ENCODE peak calls at places on chromosomes 7 and 10, in eight cellular contexts. O is BJ, N is body of pancreas, A is cardiac muscle cell, R is A673, K is HCT116, G is mucosa of descending colon, H is AG04450. W is an unnamed sample.

GRCh38 chr10:125190414-125190813 is 30.1 kb upstream of the CTBP2 start:
- DNase-seq in K (no peak), N (no peak), H (no peak), O (no peak), G (no peak), A (no peak), R (no peak), W (no peak)

GRCh38 chr10:7846591-7846990 is 28.3 kb downstream of the TAF3 start:
- DNase-seq in G (no peak), A (no peak), H (no peak), O (no peak), R (no peak), K (no peak), N (no peak), W (no peak)

GRCh38 chr7:116271980-116272886 is 61.9 kb downstream of the TES start:
- DNase-seq in R (peak), H (peak), K (peak), A (peak), G (no peak), O (peak), N (peak), W (peak)

GRCh38 chr7:108581655-108582491 is 12.2 kb downstream of the DNAJB9 start:
- DNase-seq in A (peak), G (no peak), K (no peak), O (peak), R (no peak), N (no peak), H (no peak), W (peak)

GRCh38 chr10:131141645-131142445 is 169.7 kb downstream of the TCERG1L start:
- DNase-seq in A (no peak), R (no peak), G (no peak), H (no peak), O (no peak), N (no peak), K (no peak), W (no peak)

GRCh38 chr10:126939706-126940105 is 34.5 kb downstream of the DOCK1 start:
- DNase-seq in G (no peak), A (no peak), N (no peak), K (no peak), O (no peak), H (no peak), R (no peak), W (no peak)

GRCh38 chr7:39733881-39734571 is 110.7 kb downstream of the RALA start:
- DNase-seq in N (no peak), H (peak), R (peak), A (peak), G (no peak), K (no peak), O (peak), W (peak)

GRCh38 chr7:108311446-108312168 is 144.6 kb downstream of the NRCAM start:
- DNase-seq in K (no peak), A (peak), O (no peak), G (no peak), R (peak), N (no peak), H (no peak), W (no peak)

GRCh38 chr7:74454948-74455804 is 1.5 kb downstream of the GTF2IRD1 start:
- DNase-seq in G (peak), A (no peak), N (peak), R (no peak), K (no peak), O (no peak), H (no peak), W (no peak)

GRCh38 chr10:29588640-29589421 is 45.9 kb downstream of the SVIL start:
- DNase-seq in R (peak), H (no peak), O (no peak), A (peak), G (no peak), N (no peak), K (no peak), W (no peak)

GRCh38 chr10:132387723-132388210 is 9.2 kb upstream of the PWWP2B start:
- DNase-seq in G (peak), H (no peak), A (peak), K (no peak), R (peak), N (peak), O (no peak), W (no peak)
- H3K4me3 ChIP-seq in G (no peak), H (no peak), A (no peak), K (no peak), R (no peak), N (no peak), O (no peak), W (no peak)

GRCh38 chr7:152436279-152437147 is 710 bp upstream of the KMT2C start:
- DNase-seq in H (peak), K (peak), R (peak), O (peak), G (peak), N (peak), A (peak), W (no peak)
- TF ChIP-seq CTCF in H (no peak), K (no peak), R (no peak), O (no peak), G (no peak), N (peak), A (no peak), W (no peak)

DNA sequence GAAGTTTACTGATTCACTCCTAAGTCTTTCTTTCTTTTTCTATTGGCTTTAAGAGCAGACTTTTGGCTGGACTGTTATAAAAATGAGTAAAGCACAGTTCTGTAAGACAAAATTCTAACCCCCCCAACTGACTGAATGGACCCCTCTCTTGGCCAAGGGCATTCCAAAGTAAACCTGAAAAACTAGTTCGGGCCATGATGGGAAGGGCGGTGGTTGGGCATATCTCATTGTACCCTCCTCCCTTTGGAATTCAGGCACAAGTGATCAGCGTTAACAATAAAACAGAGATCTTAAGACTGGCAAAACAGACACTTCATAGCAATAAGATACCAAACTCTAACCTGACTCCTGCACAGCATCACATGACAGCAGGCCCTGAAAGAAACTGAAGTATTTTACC is 6.1 kb upstream of the KIF20B start:
- DNase-seq in N (no peak), K (no peak), O (no peak), A (no peak), R (no peak), G (no peak), H (no peak), W (no peak)
- H3K4me3 ChIP-seq in N (no peak), K (no peak), O (no peak), A (no peak), R (no peak), G (no peak), H (no peak), W (no peak)

GRCh38 chr7:52018680-52019054 is 702.1 kb upstream of the COBL start:
- DNase-seq in N (no peak), A (no peak), G (no peak), H (no peak), O (no peak), R (no peak), K (no peak), W (no peak)

GRCh38 chr7:52021343-52021742 is 704.7 kb upstream of the COBL start:
- DNase-seq in N (no peak), K (no peak), R (no peak), O (no peak), H (no peak), A (no peak), G (no peak), W (no peak)

GRCh38 chr7:52017802-52018679 is 701.4 kb upstream of the COBL start:
- DNase-seq in R (peak), A (no peak), K (no peak), O (no peak), N (peak), H (no peak), G (no peak), W (no peak)
- TF ChIP-seq CTCF in R (peak), A (no peak), K (peak), O (no peak), N (peak), H (no peak), G (no peak), W (no peak)

DNA sequence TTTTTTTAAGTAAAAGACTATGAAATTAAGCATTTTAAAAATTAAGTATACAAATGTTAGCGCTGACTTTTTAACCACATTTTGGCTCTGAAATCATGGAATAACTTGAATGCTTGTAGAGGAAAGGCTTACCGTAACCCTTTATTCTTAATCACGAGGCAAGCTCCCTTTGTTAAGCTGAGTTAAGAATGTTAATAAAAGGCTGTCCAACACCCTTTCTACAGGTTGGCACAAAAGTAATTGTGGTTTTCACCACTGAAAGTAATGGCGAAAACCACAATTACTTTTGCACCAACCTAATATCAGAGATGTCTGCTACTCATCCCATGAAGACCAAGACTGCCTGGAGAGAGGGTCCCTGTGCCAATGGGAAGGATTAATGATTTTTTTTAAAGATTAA is 70.6 kb downstream of the STK17A start:
- DNase-seq in N (no peak), K (no peak), G (no peak), A (no peak), R (no peak), O (no peak), H (no peak), W (no peak)
- H3K4me3 ChIP-seq in N (no peak), K (no peak), G (no peak), A (no peak), R (no peak), O (no peak), H (no peak), W (no peak)

W was measured in AG04449.